ENCODE peak calls at places on chromosomes 12 and 14, in eight cellular contexts. H is choroid plexus epithelial cell, Q is GM23248, F is uterus, R is stomach, J is tibial artery, I is A673, L is PC-3. B is an unnamed sample.
A peak's percentile ranks its signal among the peaks of the same experiment; 100 is the strongest.

GRCh38 chr14:74314576-74314975 is 11.8 kb upstream of the ABCD4 start:
- DNase-seq in H (no peak), Q (no peak), F (no peak), R (no peak), J (no peak), I (no peak), L (no peak), B (no peak)

GRCh38 chr12:52217223-52217622 is 15.8 kb upstream of the KRT7 start:
- DNase-seq in H (no peak), Q (no peak), F (no peak), R (peak; percentile 91), J (no peak), I (no peak), L (peak; percentile 96), B (peak; percentile 87)

GRCh38 chr12:72346331-72346944 is 74.3 kb downstream of the TRHDE start:
- DNase-seq in H (peak; percentile 91), Q (peak; percentile 69), F (peak; percentile 21), R (peak; percentile 31), J (peak; percentile 22), I (peak; percentile 95), L (peak; percentile 93), B (peak; percentile 67)

GRCh38 chr14:22887260-22887989 is 4.4 kb downstream of the REM2 start:
- DNase-seq in H (peak; percentile 92), Q (peak; percentile 69), F (peak; percentile 52), R (peak; percentile 78), J (no peak), I (peak; percentile 50), L (peak; percentile 95), B (peak; percentile 91)

GRCh38 chr12:104083769-104084475 is 19.6 kb downstream of the HCFC2 start:
- DNase-seq in H (no peak), Q (no peak), F (no peak), R (no peak), J (no peak), I (no peak), L (no peak), B (no peak)

GRCh38 chr14:39417014-39417413 is 15.2 kb downstream of the FBXO33 start:
- DNase-seq in H (peak; percentile 52), Q (peak; percentile 50), F (no peak), R (no peak), J (no peak), I (peak; percentile 55), L (peak; percentile 39), B (peak; percentile 44)

GRCh38 chr14:100554696-100555320 is 32.4 kb downstream of the BEGAIN start:
- DNase-seq in H (no peak), Q (no peak), F (no peak), R (no peak), J (no peak), I (no peak), L (no peak), B (no peak)

GRCh38 chr12:39287409-39287808 is 155.5 kb downstream of the KIF21A start:
- DNase-seq in H (no peak), Q (no peak), F (no peak), R (no peak), J (no peak), I (no peak), L (no peak), B (no peak)

GRCh38 chr12:41034686-41035085 is 153.4 kb upstream of the PDZRN4 start:
- DNase-seq in H (no peak), Q (no peak), F (peak; percentile 22), R (no peak), J (no peak), I (peak; percentile 29), L (no peak), B (peak; percentile 62)

GRCh38 chr12:98420403-98420800 is 95.0 kb upstream of the TMPO start:
- DNase-seq in H (no peak), Q (no peak), F (no peak), R (no peak), J (no peak), I (no peak), L (no peak), B (no peak)

GRCh38 chr14:49918709-49919108 is 25.8 kb downstream of the ARF6 start:
- DNase-seq in H (no peak), Q (no peak), F (no peak), R (no peak), J (no peak), I (no peak), L (no peak), B (no peak)

GRCh38 chr12:67155863-67156262 is 113.3 kb upstream of the CAND1 start:
- DNase-seq in H (peak; percentile 13), Q (peak; percentile 51), F (no peak), R (no peak), J (no peak), I (peak; percentile 14), L (peak; percentile 53), B (peak; percentile 92)

GRCh38 chr12:13293086-13293485 is 96.6 kb downstream of the EMP1 start:
- DNase-seq in H (peak; percentile 6), Q (peak; percentile 26), F (no peak), R (no peak), J (no peak), I (peak; percentile 43), L (no peak), B (no peak)

GRCh38 chr14:104968153-104968527 is 10.0 kb downstream of the AHNAK2 start:
- DNase-seq in H (peak; percentile 76), Q (peak; percentile 68), F (peak; percentile 93), R (peak; percentile 45), J (peak; percentile 88), I (peak; percentile 60), L (peak; percentile 71), B (peak; percentile 53)

GRCh38 chr12:3173912-3174311 is 96.7 kb downstream of the TSPAN9 start:
- DNase-seq in H (no peak), Q (no peak), F (no peak), R (no peak), J (no peak), I (no peak), L (no peak), B (no peak)

GRCh38 chr14:73759183-73759713 is 45.1 kb upstream of the PNMA1 start:
- DNase-seq in H (peak; percentile 69), Q (peak; percentile 82), F (peak; percentile 81), R (peak; percentile 64), J (peak; percentile 67), I (peak; percentile 75), L (peak; percentile 56), B (no peak)

GRCh38 chr14:23093993-23094665 is 807 bp downstream of the ACIN1 start:
- DNase-seq in H (peak; percentile 24), Q (peak; percentile 30), F (no peak), R (no peak), J (no peak), I (no peak), L (no peak), B (no peak)

GRCh38 chr12:13178568-13179158 is 17.9 kb upstream of the EMP1 start:
- DNase-seq in H (no peak), Q (no peak), F (peak; percentile 85), R (no peak), J (no peak), I (no peak), L (no peak), B (no peak)

GRCh38 chr14:104863131-104863862 is 1.8 kb upstream of the CEP170B start:
- DNase-seq in H (no peak), Q (no peak), F (no peak), R (no peak), J (no peak), I (no peak), L (no peak), B (no peak)

GRCh38 chr14:86055512-86055911 is 525.6 kb downstream of the FLRT2 start:
- DNase-seq in H (peak; percentile 53), Q (no peak), F (no peak), R (no peak), J (no peak), I (peak; percentile 48), L (peak; percentile 11), B (peak; percentile 42)

DNA sequence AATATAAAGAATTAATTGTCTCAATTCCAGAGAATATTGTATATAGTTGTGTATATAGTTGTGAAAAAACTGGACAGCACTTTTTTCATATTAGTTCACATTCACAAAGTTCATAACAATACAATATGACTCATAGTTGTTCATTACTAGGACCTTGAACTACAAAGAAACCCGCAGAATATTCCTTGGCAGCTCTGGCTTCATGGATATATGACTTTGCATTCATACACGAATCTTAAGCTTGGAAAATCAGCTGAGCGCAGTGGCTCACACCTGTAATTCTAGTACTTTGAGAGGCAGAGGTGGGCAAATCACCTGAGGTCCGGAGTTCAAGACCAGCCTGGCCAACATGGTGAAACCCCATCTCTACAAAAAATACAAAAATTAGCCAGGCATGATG is 38.1 kb upstream of the PCED1B start:
- DNase-seq in H (no peak), Q (no peak), F (no peak), R (no peak), J (no peak), I (no peak), L (no peak), B (no peak)
- H3K4me3 ChIP-seq in H (no peak overlapping the region), Q (no peak overlapping the region), F (no peak overlapping the region), R (no peak overlapping the region), J (no peak overlapping the region), I (no peak overlapping the region), L (no peak overlapping the region), B (no peak overlapping the region)

GRCh38 chr12:130162771-130163460 is 652 bp downstream of the FZD10 start:
- DNase-seq in H (no peak), Q (no peak), F (no peak), R (no peak), J (no peak), I (no peak), L (no peak), B (no peak)
- H3K4me3 ChIP-seq in H (no peak overlapping the region), Q (peak overlapping the region; percentile 57), F (peak overlapping the region; percentile 38), R (peak overlapping the region; percentile 33), J (peak overlapping the region; percentile 40), I (no peak overlapping the region), L (no peak overlapping the region), B (peak overlapping the region; percentile 35)

DNA sequence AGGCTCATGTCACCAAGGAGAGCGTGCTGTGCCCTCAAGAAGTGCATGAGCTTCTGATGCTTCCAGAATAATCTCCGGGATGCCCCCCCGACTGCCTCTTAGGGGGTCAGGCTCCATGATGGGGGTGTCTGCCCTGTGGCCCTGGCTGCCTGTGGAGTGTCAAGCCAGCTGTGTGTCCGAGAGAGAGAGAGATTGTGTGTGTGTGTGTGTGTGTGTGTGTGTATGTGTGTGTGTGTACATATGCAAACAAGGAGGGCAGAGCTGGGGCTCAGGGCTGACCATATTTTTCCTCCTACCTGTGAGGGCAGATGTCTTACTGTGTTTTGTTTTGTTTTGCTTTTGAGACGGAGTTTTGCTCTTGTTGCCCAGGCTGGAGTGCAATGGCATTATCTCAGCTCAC is 5.6 kb upstream of the ALDH2 start:
- DNase-seq in H (no peak), Q (no peak), F (no peak), R (no peak), J (no peak), I (no peak), L (no peak), B (no peak)
- H3K4me3 ChIP-seq in H (no peak overlapping the region), Q (no peak overlapping the region), F (no peak overlapping the region), R (no peak overlapping the region), J (no peak overlapping the region), I (no peak overlapping the region), L (no peak overlapping the region), B (no peak overlapping the region)

GRCh38 chr12:44873898-44874297 is 2.2 kb downstream of the NELL2 start:
- DNase-seq in H (peak; percentile 16), Q (peak; percentile 38), F (no peak), R (no peak), J (no peak), I (peak; percentile 59), L (peak; percentile 39), B (no peak)
- H3K4me3 ChIP-seq in H (no peak overlapping the region), Q (no peak overlapping the region), F (no peak overlapping the region), R (no peak overlapping the region), J (no peak overlapping the region), I (peak overlapping the region; percentile 95), L (no peak overlapping the region), B (no peak overlapping the region)